ENCODE peak calls at places on chromosomes 12 and 14, in six cellular contexts. One of them, this sample, is unnamed.

GRCh38 chr12:20142295-20142694 is 226.0 kb upstream of the PDE3A start:
- DNase-seq in fibroblast of lung: peak; percentile 29
- DNase-seq in neuronal stem cell: no peak
- DNase-seq in adipocyte: peak; percentile 56
- DNase-seq in H9: no peak
- DNase-seq in IMR-90: no peak
- DNase-seq in this sample: no peak

GRCh38 chr14:55846852-55847471 is 267.0 kb downstream of the KTN1 start:
- DNase-seq in neuronal stem cell: no peak
- DNase-seq in adipocyte: peak; percentile 70
- DNase-seq in H9: no peak
- DNase-seq in IMR-90: peak; percentile 50
- DNase-seq in fibroblast of lung: peak; percentile 50
- DNase-seq in this sample: no peak

GRCh38 chr14:67436006-67436866 is 24.3 kb upstream of the PLEK2 start:
- DNase-seq in fibroblast of lung: no peak
- DNase-seq in H9: peak; percentile 62
- DNase-seq in IMR-90: no peak
- DNase-seq in adipocyte: no peak
- DNase-seq in neuronal stem cell: no peak
- DNase-seq in this sample: no peak

GRCh38 chr14:94123296-94123695 is 6.1 kb downstream of the IFI27L2 start:
- DNase-seq in fibroblast of lung: no peak
- DNase-seq in H9: peak; percentile 17
- DNase-seq in adipocyte: no peak
- DNase-seq in IMR-90: no peak
- DNase-seq in neuronal stem cell: no peak
- DNase-seq in this sample: no peak

GRCh38 chr12:101619026-101619827 is 24.5 kb downstream of the MYBPC1 start:
- DNase-seq in IMR-90: no peak
- DNase-seq in neuronal stem cell: no peak
- DNase-seq in fibroblast of lung: no peak
- DNase-seq in adipocyte: no peak
- DNase-seq in H9: no peak
- DNase-seq in this sample: no peak

GRCh38 chr14:70073924-70074566 is 114.7 kb downstream of the SLC8A3 start:
- DNase-seq in adipocyte: peak; percentile 45
- DNase-seq in IMR-90: peak; percentile 73
- DNase-seq in fibroblast of lung: peak; percentile 70
- DNase-seq in H9: peak; percentile 83
- DNase-seq in neuronal stem cell: peak; percentile 77
- DNase-seq in this sample: peak; percentile 68

GRCh38 chr14:79659995-79660975 is 551.0 kb downstream of the DIO2 start:
- DNase-seq in IMR-90: no peak
- DNase-seq in H9: no peak
- DNase-seq in neuronal stem cell: no peak
- DNase-seq in adipocyte: no peak
- DNase-seq in fibroblast of lung: no peak
- DNase-seq in this sample: no peak

GRCh38 chr12:40104461-40105264 is 1.2 kb downstream of the SLC2A13 start:
- DNase-seq in adipocyte: no peak
- DNase-seq in H9: no peak
- DNase-seq in IMR-90: peak; percentile 2
- DNase-seq in neuronal stem cell: no peak
- DNase-seq in fibroblast of lung: peak; percentile 7
- DNase-seq in this sample: peak; percentile 1

GRCh38 chr14:100761481-100761880 is 34.8 kb downstream of the DLK1 start:
- DNase-seq in adipocyte: peak; percentile 44
- DNase-seq in fibroblast of lung: peak; percentile 89
- DNase-seq in IMR-90: peak; percentile 91
- DNase-seq in neuronal stem cell: no peak
- DNase-seq in H9: no peak
- DNase-seq in this sample: peak; percentile 73

GRCh38 chr12:12715459-12716150 is 1.6 kb upstream of the CDKN1B start:
- DNase-seq in adipocyte: no peak
- DNase-seq in IMR-90: no peak
- DNase-seq in fibroblast of lung: no peak
- DNase-seq in H9: no peak
- DNase-seq in neuronal stem cell: no peak
- DNase-seq in this sample: no peak

GRCh38 chr12:76346236-76346635 is 2.0 kb downstream of the BBS10 start:
- DNase-seq in adipocyte: peak; percentile 24
- DNase-seq in IMR-90: peak; percentile 68
- DNase-seq in H9: no peak
- DNase-seq in neuronal stem cell: no peak
- DNase-seq in fibroblast of lung: peak; percentile 70
- DNase-seq in this sample: no peak

GRCh38 chr12:84912191-84913142 is at the start of gene SLC6A15:
- DNase-seq in adipocyte: peak; percentile 86
- DNase-seq in IMR-90: peak; percentile 46
- DNase-seq in fibroblast of lung: peak; percentile 93
- DNase-seq in H9: peak; percentile 89
- DNase-seq in neuronal stem cell: peak; percentile 76
- DNase-seq in this sample: peak; percentile 88

GRCh38 chr14:84152452-84152851 is 1377.5 kb upstream of the FLRT2 start:
- DNase-seq in H9: peak; percentile 27
- DNase-seq in IMR-90: no peak
- DNase-seq in neuronal stem cell: no peak
- DNase-seq in fibroblast of lung: no peak
- DNase-seq in adipocyte: no peak
- DNase-seq in this sample: no peak

DNA sequence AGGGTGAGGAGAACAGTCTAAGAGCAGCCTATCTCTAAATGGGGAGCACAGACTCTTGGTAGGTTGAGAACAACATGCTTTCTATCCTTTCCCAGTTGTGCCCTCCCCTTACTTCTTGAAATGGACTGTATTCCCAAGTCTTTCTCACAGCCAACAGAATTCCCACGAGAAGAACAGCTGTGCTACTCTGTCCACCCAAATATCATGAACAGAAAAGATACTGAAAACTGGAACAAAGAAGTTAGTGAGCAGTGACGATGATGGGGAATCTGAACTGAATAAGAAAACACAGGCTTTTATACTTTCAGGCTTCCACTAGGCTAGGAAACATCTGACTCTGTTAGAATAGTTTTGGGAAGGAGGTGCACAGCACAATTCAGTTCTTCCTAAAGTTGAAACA is 3.4 kb downstream of the NACA start:
- DNase-seq in H9: no peak
- DNase-seq in IMR-90: no peak
- DNase-seq in fibroblast of lung: no peak
- DNase-seq in adipocyte: no peak
- DNase-seq in neuronal stem cell: no peak
- DNase-seq in this sample: no peak
- H3K9ac ChIP-seq in H9: no peak overlapping the region
- H3K9ac ChIP-seq in IMR-90: no peak overlapping the region
- H3K9ac ChIP-seq in fibroblast of lung: no peak overlapping the region
- H3K9ac ChIP-seq in adipocyte: no peak overlapping the region
- H3K9ac ChIP-seq in neuronal stem cell: no peak overlapping the region
- H3K9ac ChIP-seq in this sample: no peak overlapping the region

DNA sequence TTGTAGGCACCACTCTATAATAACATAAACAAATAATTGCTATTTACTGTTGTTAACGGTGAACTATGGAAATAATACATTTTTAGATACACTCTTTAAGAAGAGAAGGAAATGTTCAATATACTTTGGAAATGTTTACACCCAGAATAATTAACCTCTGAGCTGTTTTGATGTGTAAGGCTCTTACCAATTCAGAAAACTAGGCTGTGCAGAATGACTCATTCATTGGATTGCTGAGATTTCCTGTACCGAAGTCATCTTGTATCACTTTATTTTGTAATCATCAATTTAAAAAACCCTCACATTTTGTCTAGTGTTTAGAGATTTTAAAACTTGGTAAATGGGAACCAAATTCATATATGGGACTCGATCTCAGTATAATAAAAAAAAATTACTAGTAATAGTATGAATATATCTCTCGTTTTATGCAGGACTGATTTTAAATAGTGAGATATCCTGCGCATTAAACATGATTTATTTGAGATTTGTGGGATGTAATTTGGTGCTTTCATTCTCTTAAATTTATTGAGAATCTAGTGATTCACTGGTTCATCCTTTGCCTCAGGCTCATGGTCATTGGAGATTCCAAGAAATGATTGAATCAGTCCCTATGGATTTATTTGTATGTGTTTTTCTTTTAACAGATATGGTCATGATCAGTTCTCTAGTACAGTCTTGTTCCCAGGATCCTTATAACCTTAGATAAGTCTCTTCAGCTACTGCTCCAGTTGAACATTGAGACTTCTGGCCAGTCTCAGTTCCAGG is 3.9 kb downstream of the SAMD4A start:
- DNase-seq in fibroblast of lung: peak; percentile 92
- DNase-seq in adipocyte: peak; percentile 84
- DNase-seq in neuronal stem cell: no peak
- DNase-seq in H9: no peak
- DNase-seq in IMR-90: peak; percentile 95
- DNase-seq in this sample: peak; percentile 75
- H3K9ac ChIP-seq in fibroblast of lung: peak overlapping the region; percentile 37
- H3K9ac ChIP-seq in adipocyte: peak overlapping the region; percentile 64
- H3K9ac ChIP-seq in neuronal stem cell: no peak overlapping the region
- H3K9ac ChIP-seq in H9: no peak overlapping the region
- H3K9ac ChIP-seq in IMR-90: peak overlapping the region; percentile 58
- H3K9ac ChIP-seq in this sample: peak overlapping the region; percentile 47

DNA sequence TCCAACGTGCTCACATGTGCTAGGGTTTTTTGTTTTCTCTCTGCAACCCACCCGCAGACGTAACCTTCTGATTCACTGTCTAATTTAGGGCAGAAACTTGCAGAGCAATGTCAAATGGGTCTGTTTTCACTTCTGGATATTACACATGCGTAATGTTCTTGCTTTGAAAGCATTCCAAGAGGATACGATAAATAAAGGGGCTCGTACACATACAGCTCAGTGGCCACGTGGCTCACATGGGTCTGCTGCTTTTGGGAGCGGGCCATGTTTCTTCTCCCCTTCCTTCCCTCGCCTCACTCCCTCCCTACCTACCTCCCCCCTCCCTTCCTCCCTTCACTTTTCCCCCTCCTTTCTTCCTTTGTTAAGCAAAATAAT is 23.4 kb downstream of the CACNA1C start:
- DNase-seq in H9: no peak
- DNase-seq in fibroblast of lung: peak; percentile 90
- DNase-seq in neuronal stem cell: no peak
- DNase-seq in adipocyte: peak; percentile 44
- DNase-seq in IMR-90: peak; percentile 85
- DNase-seq in this sample: no peak
- H3K9ac ChIP-seq in H9: no peak overlapping the region
- H3K9ac ChIP-seq in fibroblast of lung: no peak overlapping the region
- H3K9ac ChIP-seq in neuronal stem cell: no peak overlapping the region
- H3K9ac ChIP-seq in adipocyte: no peak overlapping the region
- H3K9ac ChIP-seq in IMR-90: peak overlapping the region; percentile 12
- H3K9ac ChIP-seq in this sample: no peak overlapping the region

DNA sequence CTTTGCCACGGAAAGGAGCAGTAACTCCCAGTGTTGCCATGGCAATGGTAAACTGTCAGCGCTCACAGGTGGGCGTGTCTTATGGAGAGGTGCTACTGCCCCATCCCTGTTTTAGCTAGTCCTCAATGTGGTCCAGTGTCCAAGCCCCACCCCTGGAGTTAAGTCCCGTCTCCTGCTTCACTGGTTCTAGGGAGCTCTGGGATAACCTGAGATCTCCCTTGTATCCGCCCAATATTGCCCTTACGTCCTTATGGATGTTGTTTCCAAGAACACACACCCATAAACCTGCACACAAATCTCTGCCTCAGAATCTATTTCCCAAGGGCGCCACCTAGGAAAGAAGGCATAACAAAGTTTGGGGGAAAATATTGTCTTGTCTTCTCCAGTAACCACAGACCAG is 64.2 kb downstream of the SPRING1 start:
- DNase-seq in neuronal stem cell: no peak
- DNase-seq in adipocyte: no peak
- DNase-seq in H9: peak; percentile 65
- DNase-seq in IMR-90: no peak
- DNase-seq in fibroblast of lung: no peak
- DNase-seq in this sample: no peak
- H3K9ac ChIP-seq in neuronal stem cell: no peak overlapping the region
- H3K9ac ChIP-seq in adipocyte: no peak overlapping the region
- H3K9ac ChIP-seq in H9: no peak overlapping the region
- H3K9ac ChIP-seq in IMR-90: no peak overlapping the region
- H3K9ac ChIP-seq in fibroblast of lung: no peak overlapping the region
- H3K9ac ChIP-seq in this sample: no peak overlapping the region

GRCh38 chr14:41606249-41607118 is at the start of gene LRFN5:
- DNase-seq in IMR-90: peak; percentile 49
- DNase-seq in adipocyte: peak; percentile 62
- DNase-seq in neuronal stem cell: peak; percentile 54
- DNase-seq in fibroblast of lung: peak; percentile 43
- DNase-seq in H9: peak; percentile 61
- DNase-seq in this sample: no peak
- H3K9ac ChIP-seq in IMR-90: peak within 1 kb of the TSS; percentile 58
- H3K9ac ChIP-seq in adipocyte: peak within 1 kb of the TSS; percentile 72
- H3K9ac ChIP-seq in neuronal stem cell: peak within 1 kb of the TSS; percentile 89
- H3K9ac ChIP-seq in fibroblast of lung: no peak within 1 kb of the TSS
- H3K9ac ChIP-seq in H9: peak within 1 kb of the TSS; percentile 57
- H3K9ac ChIP-seq in this sample: no peak within 1 kb of the TSS

GRCh38 chr14:47346849-47347248 is 328.6 kb downstream of the MDGA2 start:
- DNase-seq in neuronal stem cell: no peak
- DNase-seq in H9: no peak
- DNase-seq in adipocyte: no peak
- DNase-seq in fibroblast of lung: no peak
- DNase-seq in IMR-90: no peak
- DNase-seq in this sample: no peak
- H3K9ac ChIP-seq in neuronal stem cell: no peak overlapping the region
- H3K9ac ChIP-seq in H9: no peak overlapping the region
- H3K9ac ChIP-seq in adipocyte: no peak overlapping the region
- H3K9ac ChIP-seq in fibroblast of lung: no peak overlapping the region
- H3K9ac ChIP-seq in IMR-90: no peak overlapping the region
- H3K9ac ChIP-seq in this sample: no peak overlapping the region

GRCh38 chr12:85949253-85949652 is 75.2 kb downstream of the NTS start:
- DNase-seq in H9: peak; percentile 59
- DNase-seq in adipocyte: no peak
- DNase-seq in fibroblast of lung: no peak
- DNase-seq in IMR-90: no peak
- DNase-seq in neuronal stem cell: no peak
- DNase-seq in this sample: no peak
- H3K9ac ChIP-seq in H9: no peak overlapping the region
- H3K9ac ChIP-seq in adipocyte: no peak overlapping the region
- H3K9ac ChIP-seq in fibroblast of lung: no peak overlapping the region
- H3K9ac ChIP-seq in IMR-90: no peak overlapping the region
- H3K9ac ChIP-seq in neuronal stem cell: no peak overlapping the region
- H3K9ac ChIP-seq in this sample: no peak overlapping the region

This sample was measured in mammary epithelial cell.